ENCODE peak calls at places on chromosome 14, in seven cellular contexts. One of them, this sample, is unnamed.

GRCh38 chr14:69694730-69695663 is 71.9 kb upstream of the SRSF5 start:
- DNase-seq in neuronal stem cell: no peak
- DNase-seq in mesenchymal stem cell: no peak
- DNase-seq in H9: no peak
- DNase-seq in IMR-90: peak
- DNase-seq in H1: no peak
- DNase-seq in trophoblast cell: no peak
- DNase-seq in this sample: no peak

GRCh38 chr14:74909501-74909900 is 13.6 kb downstream of the RPS6KL1 start:
- DNase-seq in neuronal stem cell: no peak
- DNase-seq in mesenchymal stem cell: no peak
- DNase-seq in H9: no peak
- DNase-seq in IMR-90: no peak
- DNase-seq in H1: no peak
- DNase-seq in trophoblast cell: no peak
- DNase-seq in this sample: no peak

GRCh38 chr14:89382487-89383170 is 34.4 kb downstream of the FOXN3 start:
- DNase-seq in neuronal stem cell: no peak
- DNase-seq in mesenchymal stem cell: no peak
- DNase-seq in H9: no peak
- DNase-seq in IMR-90: no peak
- DNase-seq in H1: no peak
- DNase-seq in trophoblast cell: no peak
- DNase-seq in this sample: no peak

GRCh38 chr14:97359391-97359790 is 562.2 kb downstream of the VRK1 start:
- DNase-seq in neuronal stem cell: no peak
- DNase-seq in mesenchymal stem cell: no peak
- DNase-seq in H9: no peak
- DNase-seq in IMR-90: no peak
- DNase-seq in H1: no peak
- DNase-seq in trophoblast cell: no peak
- DNase-seq in this sample: no peak

GRCh38 chr14:57747036-57747435 is 118.9 kb downstream of the SLC35F4 start:
- DNase-seq in neuronal stem cell: no peak
- DNase-seq in mesenchymal stem cell: no peak
- DNase-seq in H9: no peak
- DNase-seq in IMR-90: no peak
- DNase-seq in H1: no peak
- DNase-seq in trophoblast cell: peak
- DNase-seq in this sample: no peak

GRCh38 chr14:67584931-67585330 is 15.1 kb downstream of the PIGH start:
- DNase-seq in neuronal stem cell: no peak
- DNase-seq in mesenchymal stem cell: no peak
- DNase-seq in H9: no peak
- DNase-seq in IMR-90: no peak
- DNase-seq in H1: no peak
- DNase-seq in trophoblast cell: peak
- DNase-seq in this sample: no peak

GRCh38 chr14:62409909-62410308 is 635.3 kb downstream of the KCNH5 start:
- DNase-seq in neuronal stem cell: no peak
- DNase-seq in mesenchymal stem cell: peak
- DNase-seq in H9: no peak
- DNase-seq in IMR-90: peak
- DNase-seq in H1: no peak
- DNase-seq in trophoblast cell: no peak
- DNase-seq in this sample: no peak

GRCh38 chr14:86505808-86506207 is 975.9 kb downstream of the FLRT2 start:
- DNase-seq in neuronal stem cell: no peak
- DNase-seq in mesenchymal stem cell: peak
- DNase-seq in H9: no peak
- DNase-seq in IMR-90: peak
- DNase-seq in H1: no peak
- DNase-seq in trophoblast cell: peak
- DNase-seq in this sample: no peak

DNA sequence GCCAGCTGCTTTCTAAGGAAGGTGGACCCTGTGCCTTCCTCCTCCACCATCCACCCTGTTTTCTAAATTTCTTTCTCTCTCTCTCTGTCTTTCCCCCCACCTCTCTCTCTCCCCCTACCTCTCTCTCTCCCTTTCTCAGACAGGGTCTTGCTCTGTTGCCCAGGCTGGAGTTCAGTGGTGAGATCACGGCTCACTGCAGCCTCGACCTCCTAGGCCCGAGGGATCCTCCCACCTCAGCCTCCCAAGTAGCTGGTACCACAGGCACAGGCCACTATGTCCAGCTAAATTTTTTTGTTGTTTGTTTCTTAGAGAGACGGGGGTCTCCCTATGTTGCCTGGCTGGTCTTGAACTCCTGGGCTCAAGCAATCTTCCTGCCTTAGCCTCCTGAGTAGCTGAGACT is 59.8 kb upstream of the STON2 start:
- DNase-seq in neuronal stem cell: no peak
- DNase-seq in mesenchymal stem cell: no peak
- DNase-seq in H9: no peak
- DNase-seq in IMR-90: no peak
- DNase-seq in H1: no peak
- DNase-seq in trophoblast cell: no peak
- DNase-seq in this sample: no peak
- H3K18ac ChIP-seq in neuronal stem cell: peak
- H3K18ac ChIP-seq in mesenchymal stem cell: no peak
- H3K18ac ChIP-seq in H9: no peak
- H3K18ac ChIP-seq in IMR-90: no peak
- H3K18ac ChIP-seq in H1: no peak
- H3K18ac ChIP-seq in trophoblast cell: no peak
- H3K18ac ChIP-seq in this sample: no peak

DNA sequence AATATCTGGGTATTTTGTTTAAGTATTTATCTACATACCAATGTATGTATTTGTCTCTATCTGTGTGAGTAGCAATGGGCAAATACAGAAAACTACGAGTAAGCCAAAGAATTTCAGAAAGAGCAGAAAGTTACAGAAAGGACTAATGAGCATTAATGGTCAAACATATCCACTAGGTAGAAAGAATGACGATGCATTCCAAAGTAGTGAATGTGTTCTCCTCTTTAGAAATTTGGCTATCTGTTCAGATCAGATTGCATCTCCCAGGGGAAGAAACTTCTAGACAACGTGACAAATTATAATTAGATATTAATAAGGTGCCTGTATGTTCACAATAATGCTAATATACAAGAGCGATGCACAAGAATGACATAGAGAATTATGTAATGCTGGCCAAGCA is 194.5 kb upstream of the GZMB start:
- DNase-seq in neuronal stem cell: no peak
- DNase-seq in mesenchymal stem cell: no peak
- DNase-seq in H9: no peak
- DNase-seq in IMR-90: no peak
- DNase-seq in H1: no peak
- DNase-seq in trophoblast cell: peak
- DNase-seq in this sample: no peak
- H3K27ac ChIP-seq in neuronal stem cell: no peak
- H3K27ac ChIP-seq in mesenchymal stem cell: no peak
- H3K27ac ChIP-seq in H9: no peak
- H3K27ac ChIP-seq in IMR-90: no peak
- H3K27ac ChIP-seq in H1: no peak
- H3K27ac ChIP-seq in trophoblast cell: no peak
- H3K27ac ChIP-seq in this sample: no peak

GRCh38 chr14:33375781-33376180 is 437.1 kb downstream of the NPAS3 start:
- DNase-seq in neuronal stem cell: no peak
- DNase-seq in mesenchymal stem cell: no peak
- DNase-seq in H9: no peak
- DNase-seq in IMR-90: no peak
- DNase-seq in H1: no peak
- DNase-seq in trophoblast cell: no peak
- DNase-seq in this sample: no peak

GRCh38 chr14:33376510-33376909 is 437.8 kb downstream of the NPAS3 start:
- DNase-seq in neuronal stem cell: no peak
- DNase-seq in mesenchymal stem cell: no peak
- DNase-seq in H9: no peak
- DNase-seq in IMR-90: no peak
- DNase-seq in H1: no peak
- DNase-seq in trophoblast cell: no peak
- DNase-seq in this sample: no peak

GRCh38 chr14:33377596-33378390 is 439.1 kb downstream of the NPAS3 start:
- DNase-seq in neuronal stem cell: no peak
- DNase-seq in mesenchymal stem cell: peak
- DNase-seq in H9: no peak
- DNase-seq in IMR-90: no peak
- DNase-seq in H1: no peak
- DNase-seq in trophoblast cell: no peak
- DNase-seq in this sample: no peak
- H2BK5ac ChIP-seq in neuronal stem cell: no peak
- H2BK5ac ChIP-seq in mesenchymal stem cell: no peak
- H2BK5ac ChIP-seq in H9: no peak
- H2BK5ac ChIP-seq in IMR-90: no peak
- H2BK5ac ChIP-seq in H1: no peak
- H2BK5ac ChIP-seq in trophoblast cell: no peak
- H2BK5ac ChIP-seq in this sample: no peak

GRCh38 chr14:77265561-77266335 is 5.3 kb downstream of the NGB start:
- DNase-seq in neuronal stem cell: no peak
- DNase-seq in mesenchymal stem cell: no peak
- DNase-seq in H9: no peak
- DNase-seq in IMR-90: no peak
- DNase-seq in H1: no peak
- DNase-seq in trophoblast cell: no peak
- DNase-seq in this sample: no peak

GRCh38 chr14:77265187-77265515 is 5.9 kb downstream of the NGB start:
- DNase-seq in neuronal stem cell: no peak
- DNase-seq in mesenchymal stem cell: no peak
- DNase-seq in H9: no peak
- DNase-seq in IMR-90: no peak
- DNase-seq in H1: no peak
- DNase-seq in trophoblast cell: no peak
- DNase-seq in this sample: no peak

GRCh38 chr14:77264466-77265186 is 6.4 kb downstream of the NGB start:
- DNase-seq in neuronal stem cell: no peak
- DNase-seq in mesenchymal stem cell: no peak
- DNase-seq in H9: no peak
- DNase-seq in IMR-90: no peak
- DNase-seq in H1: no peak
- DNase-seq in trophoblast cell: no peak
- DNase-seq in this sample: no peak

GRCh38 chr14:77267937-77268699 is 2.9 kb downstream of the NGB start:
- DNase-seq in neuronal stem cell: no peak
- DNase-seq in mesenchymal stem cell: no peak
- DNase-seq in H9: no peak
- DNase-seq in IMR-90: no peak
- DNase-seq in H1: no peak
- DNase-seq in trophoblast cell: no peak
- DNase-seq in this sample: no peak

GRCh38 chr14:77266336-77266735 is 4.7 kb downstream of the NGB start:
- DNase-seq in neuronal stem cell: no peak
- DNase-seq in mesenchymal stem cell: no peak
- DNase-seq in H9: no peak
- DNase-seq in IMR-90: no peak
- DNase-seq in H1: no peak
- DNase-seq in trophoblast cell: no peak
- DNase-seq in this sample: no peak
- H3K18ac ChIP-seq in neuronal stem cell: no peak
- H3K18ac ChIP-seq in mesenchymal stem cell: no peak
- H3K18ac ChIP-seq in H9: no peak
- H3K18ac ChIP-seq in IMR-90: no peak
- H3K18ac ChIP-seq in H1: no peak
- H3K18ac ChIP-seq in trophoblast cell: no peak
- H3K18ac ChIP-seq in this sample: no peak

GRCh38 chr14:91405724-91406435 is 11.7 kb downstream of the CCDC88C start:
- DNase-seq in neuronal stem cell: no peak
- DNase-seq in mesenchymal stem cell: no peak
- DNase-seq in H9: no peak
- DNase-seq in IMR-90: no peak
- DNase-seq in H1: no peak
- DNase-seq in trophoblast cell: no peak
- DNase-seq in this sample: no peak
- H3K27ac ChIP-seq in neuronal stem cell: no peak
- H3K27ac ChIP-seq in mesenchymal stem cell: no peak
- H3K27ac ChIP-seq in H9: no peak
- H3K27ac ChIP-seq in IMR-90: no peak
- H3K27ac ChIP-seq in H1: no peak
- H3K27ac ChIP-seq in trophoblast cell: no peak
- H3K27ac ChIP-seq in this sample: no peak

GRCh38 chr14:103765526-103765925 is 49.9 kb downstream of the ZFYVE21 start:
- DNase-seq in neuronal stem cell: no peak
- DNase-seq in mesenchymal stem cell: no peak
- DNase-seq in H9: no peak
- DNase-seq in IMR-90: no peak
- DNase-seq in H1: no peak
- DNase-seq in trophoblast cell: no peak
- DNase-seq in this sample: no peak
- H2BK5ac ChIP-seq in neuronal stem cell: no peak
- H2BK5ac ChIP-seq in mesenchymal stem cell: no peak
- H2BK5ac ChIP-seq in H9: no peak
- H2BK5ac ChIP-seq in IMR-90: no peak
- H2BK5ac ChIP-seq in H1: no peak
- H2BK5ac ChIP-seq in trophoblast cell: no peak
- H2BK5ac ChIP-seq in this sample: no peak

GRCh38 chr14:23450376-23450775 is 14.9 kb upstream of the MYH7 start:
- DNase-seq in neuronal stem cell: no peak
- DNase-seq in mesenchymal stem cell: no peak
- DNase-seq in H9: no peak
- DNase-seq in IMR-90: no peak
- DNase-seq in H1: no peak
- DNase-seq in trophoblast cell: no peak
- DNase-seq in this sample: peak

GRCh38 chr14:23446291-23446851 is 10.9 kb upstream of the MYH7 start:
- DNase-seq in neuronal stem cell: no peak
- DNase-seq in mesenchymal stem cell: no peak
- DNase-seq in H9: no peak
- DNase-seq in IMR-90: no peak
- DNase-seq in H1: no peak
- DNase-seq in trophoblast cell: no peak
- DNase-seq in this sample: no peak

GRCh38 chr14:23445773-23446172 is 10.3 kb upstream of the MYH7 start:
- DNase-seq in neuronal stem cell: no peak
- DNase-seq in mesenchymal stem cell: no peak
- DNase-seq in H9: no peak
- DNase-seq in IMR-90: no peak
- DNase-seq in H1: no peak
- DNase-seq in trophoblast cell: no peak
- DNase-seq in this sample: no peak

GRCh38 chr14:23449314-23449713 is 13.9 kb upstream of the MYH7 start:
- DNase-seq in neuronal stem cell: no peak
- DNase-seq in mesenchymal stem cell: no peak
- DNase-seq in H9: no peak
- DNase-seq in IMR-90: no peak
- DNase-seq in H1: no peak
- DNase-seq in trophoblast cell: no peak
- DNase-seq in this sample: no peak

DNA sequence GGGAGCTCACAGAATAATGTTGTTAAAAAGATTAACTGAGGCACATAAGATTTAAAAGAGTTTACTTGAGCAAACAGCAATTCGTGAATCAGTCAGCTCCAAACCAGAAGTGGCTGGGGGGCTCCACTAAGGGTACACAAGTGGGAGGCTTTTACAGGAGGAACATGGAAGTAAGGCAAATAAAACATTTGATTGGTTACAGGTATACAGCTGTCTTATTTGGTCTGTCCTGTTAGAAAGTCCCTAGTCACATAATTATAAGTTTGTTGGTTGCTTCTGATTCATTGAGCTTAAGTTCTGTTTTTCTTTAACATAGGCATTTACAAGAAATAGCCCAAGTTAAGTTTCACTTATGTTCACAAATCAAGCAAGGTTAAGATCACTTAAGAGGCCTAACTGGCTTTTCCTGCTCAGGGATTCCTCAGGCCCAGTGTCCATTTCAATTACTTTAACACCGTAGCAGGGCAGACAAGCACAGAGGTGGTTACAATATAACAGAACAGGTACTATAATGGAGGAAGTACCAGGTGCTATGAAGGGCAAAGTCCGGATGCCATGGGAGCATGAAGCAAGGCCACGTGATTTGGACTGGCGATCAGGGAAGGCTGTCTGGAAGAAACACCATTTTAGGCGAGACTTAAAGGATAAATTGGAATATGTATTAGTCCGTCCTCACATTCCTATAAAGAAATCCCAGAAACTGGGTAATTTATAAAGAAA is 12.3 kb upstream of the MYH7 start:
- DNase-seq in neuronal stem cell: no peak
- DNase-seq in mesenchymal stem cell: no peak
- DNase-seq in H9: no peak
- DNase-seq in IMR-90: no peak
- DNase-seq in H1: no peak
- DNase-seq in trophoblast cell: no peak
- DNase-seq in this sample: no peak
- H3K18ac ChIP-seq in neuronal stem cell: no peak
- H3K18ac ChIP-seq in mesenchymal stem cell: no peak
- H3K18ac ChIP-seq in H9: no peak
- H3K18ac ChIP-seq in IMR-90: no peak
- H3K18ac ChIP-seq in H1: no peak
- H3K18ac ChIP-seq in trophoblast cell: no peak
- H3K18ac ChIP-seq in this sample: no peak